ENCODE peak calls at places on chromosomes 11 and 22, in seven cellular contexts. One of them, this sample, is unnamed.

GRCh38 chr11:6657346-6657745 is 1.7 kb upstream of the DCHS1 start:
- DNase-seq in foreskin fibroblast: no peak
- DNase-seq in A549: no peak
- DNase-seq in HFFc6: no peak
- DNase-seq in PC-3: no peak
- DNase-seq in iPS DF 6.9: no peak
- DNase-seq in NCI-H460: no peak
- DNase-seq in this sample: no peak

GRCh38 chr11:25197515-25197914 is 700.7 kb downstream of the LUZP2 start:
- DNase-seq in foreskin fibroblast: no peak
- DNase-seq in A549: no peak
- DNase-seq in HFFc6: no peak
- DNase-seq in PC-3: no peak
- DNase-seq in iPS DF 6.9: no peak
- DNase-seq in NCI-H460: no peak
- DNase-seq in this sample: no peak

GRCh38 chr11:86595401-86595800 is 77.0 kb downstream of the ME3 start:
- DNase-seq in foreskin fibroblast: no peak
- DNase-seq in A549: no peak
- DNase-seq in HFFc6: no peak
- DNase-seq in PC-3: no peak
- DNase-seq in iPS DF 6.9: no peak
- DNase-seq in NCI-H460: no peak
- DNase-seq in this sample: no peak

GRCh38 chr11:12592283-12592682 is 81.9 kb upstream of the TEAD1 start:
- DNase-seq in foreskin fibroblast: no peak
- DNase-seq in A549: no peak
- DNase-seq in HFFc6: no peak
- DNase-seq in PC-3: no peak
- DNase-seq in iPS DF 6.9: no peak
- DNase-seq in NCI-H460: no peak
- DNase-seq in this sample: no peak

GRCh38 chr22:30036656-30037055 is 43.6 kb upstream of the HORMAD2 start:
- DNase-seq in foreskin fibroblast: peak
- DNase-seq in A549: peak
- DNase-seq in HFFc6: peak
- DNase-seq in PC-3: peak
- DNase-seq in iPS DF 6.9: no peak
- DNase-seq in NCI-H460: no peak
- DNase-seq in this sample: peak

GRCh38 chr11:30329150-30329940 is 6.4 kb downstream of the ARL14EP start:
- DNase-seq in foreskin fibroblast: no peak
- DNase-seq in A549: no peak
- DNase-seq in HFFc6: no peak
- DNase-seq in PC-3: no peak
- DNase-seq in iPS DF 6.9: no peak
- DNase-seq in NCI-H460: no peak
- DNase-seq in this sample: no peak

GRCh38 chr11:120518356-120518755 is 6.8 kb downstream of the GRIK4 start:
- DNase-seq in foreskin fibroblast: no peak
- DNase-seq in A549: no peak
- DNase-seq in HFFc6: no peak
- DNase-seq in PC-3: no peak
- DNase-seq in iPS DF 6.9: no peak
- DNase-seq in NCI-H460: no peak
- DNase-seq in this sample: no peak

GRCh38 chr11:36931167-36931566 is 333.1 kb upstream of the RAG2 start:
- DNase-seq in foreskin fibroblast: no peak
- DNase-seq in A549: no peak
- DNase-seq in HFFc6: no peak
- DNase-seq in PC-3: no peak
- DNase-seq in iPS DF 6.9: no peak
- DNase-seq in NCI-H460: no peak
- DNase-seq in this sample: no peak

GRCh38 chr11:34732831-34733230 is 111.9 kb downstream of the EHF start:
- DNase-seq in foreskin fibroblast: no peak
- DNase-seq in A549: no peak
- DNase-seq in HFFc6: no peak
- DNase-seq in PC-3: no peak
- DNase-seq in iPS DF 6.9: no peak
- DNase-seq in NCI-H460: no peak
- DNase-seq in this sample: no peak

GRCh38 chr11:98679673-98680072 is 341.1 kb upstream of the CNTN5 start:
- DNase-seq in foreskin fibroblast: no peak
- DNase-seq in A549: no peak
- DNase-seq in HFFc6: no peak
- DNase-seq in PC-3: no peak
- DNase-seq in iPS DF 6.9: peak
- DNase-seq in NCI-H460: no peak
- DNase-seq in this sample: no peak

GRCh38 chr11:534592-535518 is 521 bp downstream of the HRAS start:
- DNase-seq in foreskin fibroblast: peak
- DNase-seq in A549: no peak
- DNase-seq in HFFc6: no peak
- DNase-seq in PC-3: peak
- DNase-seq in iPS DF 6.9: no peak
- DNase-seq in NCI-H460: no peak
- DNase-seq in this sample: peak

GRCh38 chr11:73326929-73327811 is 19.1 kb downstream of the ARHGEF17 start:
- DNase-seq in foreskin fibroblast: peak
- DNase-seq in A549: no peak
- DNase-seq in HFFc6: no peak
- DNase-seq in PC-3: peak
- DNase-seq in iPS DF 6.9: no peak
- DNase-seq in NCI-H460: no peak
- DNase-seq in this sample: no peak

GRCh38 chr11:103587951-103588788 is 448.3 kb upstream of the DDI1 start:
- DNase-seq in foreskin fibroblast: no peak
- DNase-seq in A549: no peak
- DNase-seq in HFFc6: no peak
- DNase-seq in PC-3: peak
- DNase-seq in iPS DF 6.9: no peak
- DNase-seq in NCI-H460: no peak
- DNase-seq in this sample: no peak

GRCh38 chr22:44145544-44145943 is 35.2 kb upstream of the PARVG start:
- DNase-seq in foreskin fibroblast: no peak
- DNase-seq in A549: no peak
- DNase-seq in HFFc6: no peak
- DNase-seq in PC-3: no peak
- DNase-seq in iPS DF 6.9: no peak
- DNase-seq in NCI-H460: no peak
- DNase-seq in this sample: no peak

GRCh38 chr22:33028191-33028700 is 29.9 kb downstream of the SYN3 start:
- DNase-seq in foreskin fibroblast: no peak
- DNase-seq in A549: no peak
- DNase-seq in HFFc6: no peak
- DNase-seq in PC-3: no peak
- DNase-seq in iPS DF 6.9: no peak
- DNase-seq in NCI-H460: no peak
- DNase-seq in this sample: no peak

GRCh38 chr22:35470903-35471321 is 69.7 kb upstream of the RASD2 start:
- DNase-seq in foreskin fibroblast: no peak
- DNase-seq in A549: peak
- DNase-seq in HFFc6: no peak
- DNase-seq in PC-3: no peak
- DNase-seq in iPS DF 6.9: no peak
- DNase-seq in NCI-H460: no peak
- DNase-seq in this sample: peak

GRCh38 chr11:57800444-57801184 is 39.0 kb downstream of the CTNND1 start:
- DNase-seq in foreskin fibroblast: peak
- DNase-seq in A549: peak
- DNase-seq in HFFc6: peak
- DNase-seq in PC-3: peak
- DNase-seq in iPS DF 6.9: no peak
- DNase-seq in NCI-H460: peak
- DNase-seq in this sample: peak

GRCh38 chr22:19663286-19663815 is 51.0 kb upstream of the SEPTIN5 start:
- DNase-seq in foreskin fibroblast: peak
- DNase-seq in A549: no peak
- DNase-seq in HFFc6: peak
- DNase-seq in PC-3: peak
- DNase-seq in iPS DF 6.9: no peak
- DNase-seq in NCI-H460: peak
- DNase-seq in this sample: peak

GRCh38 chr11:66562907-66563583 is 5.4 kb downstream of the CTSF start:
- DNase-seq in foreskin fibroblast: no peak
- DNase-seq in A549: no peak
- DNase-seq in HFFc6: no peak
- DNase-seq in PC-3: no peak
- DNase-seq in iPS DF 6.9: no peak
- DNase-seq in NCI-H460: no peak
- DNase-seq in this sample: no peak

GRCh38 chr11:21658654-21659193 is 534.2 kb upstream of the ANO5 start:
- DNase-seq in foreskin fibroblast: no peak
- DNase-seq in A549: no peak
- DNase-seq in HFFc6: no peak
- DNase-seq in PC-3: no peak
- DNase-seq in iPS DF 6.9: no peak
- DNase-seq in NCI-H460: no peak
- DNase-seq in this sample: no peak

GRCh38 chr22:30226192-30226832 is 20.2 kb downstream of the LIF start:
- DNase-seq in foreskin fibroblast: no peak
- DNase-seq in A549: peak
- DNase-seq in HFFc6: no peak
- DNase-seq in PC-3: peak
- DNase-seq in iPS DF 6.9: no peak
- DNase-seq in NCI-H460: no peak
- DNase-seq in this sample: no peak

GRCh38 chr22:45612451-45612901 is 59.2 kb upstream of the ATXN10 start:
- DNase-seq in foreskin fibroblast: peak
- DNase-seq in A549: no peak
- DNase-seq in HFFc6: peak
- DNase-seq in PC-3: peak
- DNase-seq in iPS DF 6.9: no peak
- DNase-seq in NCI-H460: no peak
- DNase-seq in this sample: no peak

GRCh38 chr11:93322207-93322606 is 8.3 kb upstream of the DEUP1 start:
- DNase-seq in foreskin fibroblast: no peak
- DNase-seq in A549: no peak
- DNase-seq in HFFc6: no peak
- DNase-seq in PC-3: no peak
- DNase-seq in iPS DF 6.9: no peak
- DNase-seq in NCI-H460: no peak
- DNase-seq in this sample: no peak

GRCh38 chr11:100777118-100777517 is 90.0 kb downstream of the ARHGAP42 start:
- DNase-seq in foreskin fibroblast: no peak
- DNase-seq in A549: peak
- DNase-seq in HFFc6: no peak
- DNase-seq in PC-3: peak
- DNase-seq in iPS DF 6.9: no peak
- DNase-seq in NCI-H460: no peak
- DNase-seq in this sample: no peak

GRCh38 chr11:19511413-19512183 is 201.0 kb upstream of the NAV2 start:
- DNase-seq in foreskin fibroblast: peak
- DNase-seq in A549: no peak
- DNase-seq in HFFc6: no peak
- DNase-seq in PC-3: no peak
- DNase-seq in iPS DF 6.9: no peak
- DNase-seq in NCI-H460: no peak
- DNase-seq in this sample: no peak